ENCODE peak calls at places on chromosomes 7 and 10, in five cellular contexts. One of them, this sample, is unnamed.

GRCh38 chr10:4767033-4767814 is 58.8 kb upstream of the AKR1E2 start:
- DNase-seq in GM12864: no peak
- DNase-seq in HepG2: peak
- DNase-seq in lung: no peak
- DNase-seq in gastrocnemius medialis: no peak
- DNase-seq in this sample: no peak

GRCh38 chr7:17029150-17029549 is 147.4 kb upstream of the AGR3 start:
- DNase-seq in GM12864: no peak
- DNase-seq in HepG2: no peak
- DNase-seq in lung: no peak
- DNase-seq in gastrocnemius medialis: no peak
- DNase-seq in this sample: no peak

GRCh38 chr7:111029574-111030357 is 61.2 kb upstream of the LRRN3 start:
- DNase-seq in GM12864: no peak
- DNase-seq in lung: peak
- DNase-seq in gastrocnemius medialis: no peak
- DNase-seq in HepG2: peak
- DNase-seq in this sample: peak

GRCh38 chr10:60176900-60177299 is 212.8 kb downstream of the ANK3 start:
- DNase-seq in GM12864: no peak
- DNase-seq in lung: no peak
- DNase-seq in gastrocnemius medialis: no peak
- DNase-seq in HepG2: no peak
- DNase-seq in this sample: no peak

GRCh38 chr7:41220275-41220674 is 482.6 kb downstream of the INHBA start:
- DNase-seq in HepG2: no peak
- DNase-seq in GM12864: no peak
- DNase-seq in lung: no peak
- DNase-seq in gastrocnemius medialis: no peak
- DNase-seq in this sample: no peak

GRCh38 chr10:70324341-70324861 is 40.6 kb upstream of the NPFFR1 start:
- DNase-seq in GM12864: no peak
- DNase-seq in lung: no peak
- DNase-seq in HepG2: peak
- DNase-seq in gastrocnemius medialis: no peak
- DNase-seq in this sample: peak

GRCh38 chr7:23273141-23273599 is 26.0 kb upstream of the MALSU1 start:
- DNase-seq in lung: peak
- DNase-seq in gastrocnemius medialis: peak
- DNase-seq in GM12864: peak
- DNase-seq in HepG2: peak
- DNase-seq in this sample: peak

GRCh38 chr7:138478499-138478908 is 18.4 kb downstream of the TRIM24 start:
- DNase-seq in gastrocnemius medialis: no peak
- DNase-seq in HepG2: no peak
- DNase-seq in GM12864: no peak
- DNase-seq in lung: peak
- DNase-seq in this sample: peak

GRCh38 chr10:77416327-77417135 is 221.1 kb downstream of the KCNMA1 start:
- DNase-seq in GM12864: no peak
- DNase-seq in lung: no peak
- DNase-seq in HepG2: no peak
- DNase-seq in gastrocnemius medialis: no peak
- DNase-seq in this sample: peak

GRCh38 chr7:94417261-94417660 is 22.6 kb downstream of the COL1A2 start:
- DNase-seq in GM12864: no peak
- DNase-seq in lung: no peak
- DNase-seq in HepG2: no peak
- DNase-seq in gastrocnemius medialis: no peak
- DNase-seq in this sample: no peak

GRCh38 chr7:132756482-132756990 is 180.3 kb upstream of the PLXNA4 start:
- DNase-seq in lung: no peak
- DNase-seq in HepG2: no peak
- DNase-seq in GM12864: no peak
- DNase-seq in gastrocnemius medialis: no peak
- DNase-seq in this sample: no peak

GRCh38 chr7:76332073-76332472 is 26.7 kb downstream of the YWHAG start:
- DNase-seq in gastrocnemius medialis: no peak
- DNase-seq in GM12864: no peak
- DNase-seq in lung: no peak
- DNase-seq in HepG2: no peak
- DNase-seq in this sample: no peak

GRCh38 chr10:60535427-60535826 is 145.8 kb upstream of the ANK3 start:
- DNase-seq in HepG2: no peak
- DNase-seq in GM12864: no peak
- DNase-seq in lung: no peak
- DNase-seq in gastrocnemius medialis: no peak
- DNase-seq in this sample: no peak

GRCh38 chr7:832292-832967 is at the start of gene SUN1:
- DNase-seq in lung: no peak
- DNase-seq in HepG2: peak
- DNase-seq in GM12864: peak
- DNase-seq in gastrocnemius medialis: no peak
- DNase-seq in this sample: peak
- H3K4me3 ChIP-seq in lung: no peak
- H3K4me3 ChIP-seq in HepG2: no peak
- H3K4me3 ChIP-seq in GM12864: peak
- H3K4me3 ChIP-seq in gastrocnemius medialis: peak
- H3K4me3 ChIP-seq in this sample: peak

GRCh38 chr10:122468923-122469781 is 7.8 kb downstream of the HTRA1 start:
- DNase-seq in lung: no peak
- DNase-seq in HepG2: peak
- DNase-seq in GM12864: no peak
- DNase-seq in gastrocnemius medialis: peak
- DNase-seq in this sample: no peak
- TF ChIP-seq CTCF in lung: no peak
- TF ChIP-seq CTCF in HepG2: no peak
- TF ChIP-seq CTCF in GM12864: no peak
- TF ChIP-seq CTCF in gastrocnemius medialis: no peak
- TF ChIP-seq CTCF in this sample: no peak

DNA sequence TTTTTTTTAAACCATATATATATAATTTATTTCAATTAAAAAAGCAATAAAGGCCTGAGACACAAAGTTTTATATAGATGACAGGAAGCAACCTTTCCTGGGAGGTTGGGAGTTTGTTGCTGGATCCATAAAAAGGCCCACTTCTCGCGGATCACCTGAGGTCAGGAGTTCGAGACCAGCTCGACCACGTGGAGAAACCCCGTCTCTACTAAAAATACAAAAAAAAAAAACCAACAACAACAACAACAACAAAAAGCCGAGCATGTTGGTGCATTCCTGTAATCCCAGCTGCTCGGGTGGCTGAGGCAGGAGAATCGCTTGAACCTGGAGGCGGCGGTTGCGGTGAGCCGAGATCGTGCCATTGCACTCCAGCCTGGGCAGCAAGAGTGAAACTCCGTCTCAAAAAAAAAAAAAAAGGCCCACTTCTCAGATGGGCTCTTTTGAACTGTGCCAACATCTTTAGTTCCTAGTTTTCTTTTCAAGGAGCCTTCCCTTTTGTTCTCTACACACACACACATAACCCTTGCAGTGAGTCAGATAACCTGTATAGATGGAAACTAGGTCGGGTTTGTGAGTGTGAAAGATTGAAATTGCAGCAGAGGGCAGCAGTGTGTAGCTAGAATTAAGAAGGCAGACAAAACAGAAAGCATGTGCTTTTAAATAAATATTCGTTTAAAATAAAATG is 1.2 kb upstream of the SMNDC1 start:
- DNase-seq in GM12864: peak
- DNase-seq in lung: no peak
- DNase-seq in gastrocnemius medialis: peak
- DNase-seq in HepG2: peak
- DNase-seq in this sample: peak
- H3K4me3 ChIP-seq in GM12864: no peak
- H3K4me3 ChIP-seq in lung: no peak
- H3K4me3 ChIP-seq in gastrocnemius medialis: peak
- H3K4me3 ChIP-seq in HepG2: peak
- H3K4me3 ChIP-seq in this sample: no peak

GRCh38 chr10:6112893-6113292 is 24.1 kb downstream of the RBM17 start:
- DNase-seq in gastrocnemius medialis: peak
- DNase-seq in GM12864: no peak
- DNase-seq in HepG2: peak
- DNase-seq in lung: no peak
- DNase-seq in this sample: no peak

GRCh38 chr10:6108072-6108471 is 19.2 kb downstream of the RBM17 start:
- DNase-seq in HepG2: no peak
- DNase-seq in lung: no peak
- DNase-seq in GM12864: no peak
- DNase-seq in gastrocnemius medialis: no peak
- DNase-seq in this sample: no peak

GRCh38 chr10:6110136-6110535 is 21.3 kb downstream of the RBM17 start:
- DNase-seq in lung: no peak
- DNase-seq in HepG2: no peak
- DNase-seq in GM12864: no peak
- DNase-seq in gastrocnemius medialis: no peak
- DNase-seq in this sample: no peak

GRCh38 chr10:6109444-6109775 is 20.6 kb downstream of the RBM17 start:
- DNase-seq in gastrocnemius medialis: no peak
- DNase-seq in GM12864: no peak
- DNase-seq in HepG2: no peak
- DNase-seq in lung: no peak
- DNase-seq in this sample: no peak

GRCh38 chr10:6108631-6109443 is 20.0 kb downstream of the RBM17 start:
- DNase-seq in gastrocnemius medialis: no peak
- DNase-seq in lung: no peak
- DNase-seq in HepG2: peak
- DNase-seq in GM12864: no peak
- DNase-seq in this sample: peak
- TF ChIP-seq CTCF in gastrocnemius medialis: peak
- TF ChIP-seq CTCF in lung: peak
- TF ChIP-seq CTCF in HepG2: peak
- TF ChIP-seq CTCF in GM12864: peak
- TF ChIP-seq CTCF in this sample: peak

This sample was measured in GM12865.